ENCODE peak calls at places on chromosomes 12 and 14, in eight cellular contexts. Y, M, Z, W, U, T, B and S are unnamed samples.
A peak's percentile ranks its signal among the peaks of the same experiment; 100 is the strongest.

GRCh38 chr12:89706551-89707348 is 1.9 kb downstream of the ATP2B1 start:
- DNase-seq in Y (peak; percentile 45), M (no peak), Z (peak; percentile 30), W (peak; percentile 52), U (no peak), T (no peak), B (peak; percentile 61), S (no peak)

GRCh38 chr14:99393059-99393655 is 87.5 kb downstream of the SETD3 start:
- DNase-seq in Y (peak; percentile 36), M (no peak), Z (peak; percentile 54), W (peak; percentile 64), U (peak; percentile 62), T (no peak), B (peak; percentile 75), S (peak; percentile 61)

GRCh38 chr14:75229923-75230792 is 48.5 kb upstream of the FOS start:
- DNase-seq in Y (no peak), M (peak; percentile 39), Z (peak; percentile 75), W (peak; percentile 74), U (peak; percentile 66), T (no peak), B (peak; percentile 67), S (peak; percentile 48)

GRCh38 chr12:24881227-24881626 is 67.7 kb downstream of the BCAT1 start:
- DNase-seq in Y (no peak), M (no peak), Z (no peak), W (no peak), U (no peak), T (no peak), B (no peak), S (no peak)

GRCh38 chr14:91363776-91364523 is 53.7 kb downstream of the CCDC88C start:
- DNase-seq in Y (no peak), M (no peak), Z (peak; percentile 89), W (no peak), U (no peak), T (no peak), B (no peak), S (peak; percentile 68)

GRCh38 chr12:14211829-14212455 is 153.5 kb upstream of the ATF7IP start:
- DNase-seq in Y (no peak), M (no peak), Z (no peak), W (no peak), U (no peak), T (no peak), B (no peak), S (no peak)

GRCh38 chr14:88515499-88516221 is 39.1 kb downstream of the PTPN21 start:
- DNase-seq in Y (no peak), M (no peak), Z (no peak), W (no peak), U (no peak), T (no peak), B (no peak), S (no peak)

GRCh38 chr12:62724947-62725447 is 210.0 kb downstream of the PPM1H start:
- DNase-seq in Y (peak; percentile 92), M (no peak), Z (no peak), W (peak; percentile 98), U (peak; percentile 96), T (no peak), B (no peak), S (no peak)

GRCh38 chr14:95282354-95282985 is 37.2 kb downstream of the CLMN start:
- DNase-seq in Y (no peak), M (no peak), Z (no peak), W (no peak), U (no peak), T (no peak), B (no peak), S (no peak)

GRCh38 chr12:90832427-90832826 is 122.5 kb downstream of the CCER1 start:
- DNase-seq in Y (no peak), M (no peak), Z (no peak), W (no peak), U (no peak), T (no peak), B (no peak), S (no peak)

GRCh38 chr12:116015525-116015924 is 262.0 kb downstream of the MED13L start:
- DNase-seq in Y (peak; percentile 82), M (no peak), Z (peak; percentile 48), W (peak; percentile 74), U (peak; percentile 85), T (no peak), B (no peak), S (peak; percentile 22)
- TF ChIP-seq CTCF in Y (peak; percentile 72), M (peak; percentile 35), Z (peak; percentile 38), W (peak; percentile 87), U (peak; percentile 74), T (peak; percentile 78), B (peak; percentile 62), S (no peak)

GRCh38 chr12:109762673-109763191 is 49.1 kb downstream of the FAM222A start:
- DNase-seq in Y (no peak), M (no peak), Z (no peak), W (no peak), U (no peak), T (no peak), B (peak; percentile 43), S (no peak)

GRCh38 chr12:109764776-109765492 is 51.3 kb downstream of the FAM222A start:
- DNase-seq in Y (no peak), M (no peak), Z (no peak), W (no peak), U (no peak), T (no peak), B (peak; percentile 41), S (no peak)

GRCh38 chr12:109765493-109765810 is 51.8 kb downstream of the FAM222A start:
- DNase-seq in Y (no peak), M (no peak), Z (no peak), W (no peak), U (no peak), T (no peak), B (peak; percentile 38), S (no peak)

GRCh38 chr12:109763201-109763841 is 49.7 kb downstream of the FAM222A start:
- DNase-seq in Y (peak; percentile 47), M (no peak), Z (peak; percentile 35), W (peak; percentile 88), U (peak; percentile 37), T (no peak), B (peak; percentile 19), S (no peak)

DNA sequence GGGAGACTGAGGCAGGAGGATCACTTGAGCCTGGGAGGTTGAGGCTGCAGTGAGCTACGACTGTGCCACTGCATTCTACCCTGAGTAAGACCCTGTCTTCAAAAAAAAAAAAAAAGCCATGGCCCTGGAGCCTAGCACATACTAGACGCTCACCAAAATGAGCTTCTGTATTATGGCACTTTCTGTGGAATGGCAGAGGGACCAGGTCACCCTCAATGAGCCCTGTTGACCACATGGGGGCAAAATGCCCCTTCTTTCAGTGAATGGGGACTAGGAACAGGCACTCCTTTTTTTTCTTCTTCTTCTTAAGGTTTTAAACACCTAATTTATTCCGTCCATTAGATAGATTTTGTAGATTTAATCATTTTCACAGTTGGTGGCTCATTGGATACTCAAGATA is 50.5 kb downstream of the FAM222A start:
- DNase-seq in Y (no peak), M (no peak), Z (no peak), W (no peak), U (no peak), T (no peak), B (no peak), S (no peak)
- TF ChIP-seq CTCF in Y (no peak), M (no peak), Z (no peak), W (peak; percentile 25), U (no peak), T (peak; percentile 19), B (no peak), S (no peak)

GRCh38 chr12:81797100-81797499 is 38.0 kb upstream of the PPFIA2 start:
- DNase-seq in Y (peak; percentile 14), M (no peak), Z (peak; percentile 8), W (peak; percentile 36), U (peak; percentile 52), T (no peak), B (no peak), S (no peak)
- TF ChIP-seq CTCF in Y (peak; percentile 49), M (no peak), Z (peak; percentile 26), W (peak; percentile 58), U (peak; percentile 62), T (peak; percentile 17), B (peak; percentile 37), S (no peak)

GRCh38 chr12:7108928-7109920 is at the start of gene C1RL:
- DNase-seq in Y (peak; percentile 95), M (peak; percentile 71), Z (peak; percentile 85), W (peak; percentile 81), U (peak; percentile 97), T (peak; percentile 80), B (peak; percentile 94), S (peak; percentile 64)
- TF ChIP-seq CTCF in Y (peak; percentile 96), M (peak; percentile 90), Z (peak; percentile 95), W (peak; percentile 83), U (peak; percentile 99), T (peak; percentile 93), B (peak; percentile 99), S (peak; percentile 95)

DNA sequence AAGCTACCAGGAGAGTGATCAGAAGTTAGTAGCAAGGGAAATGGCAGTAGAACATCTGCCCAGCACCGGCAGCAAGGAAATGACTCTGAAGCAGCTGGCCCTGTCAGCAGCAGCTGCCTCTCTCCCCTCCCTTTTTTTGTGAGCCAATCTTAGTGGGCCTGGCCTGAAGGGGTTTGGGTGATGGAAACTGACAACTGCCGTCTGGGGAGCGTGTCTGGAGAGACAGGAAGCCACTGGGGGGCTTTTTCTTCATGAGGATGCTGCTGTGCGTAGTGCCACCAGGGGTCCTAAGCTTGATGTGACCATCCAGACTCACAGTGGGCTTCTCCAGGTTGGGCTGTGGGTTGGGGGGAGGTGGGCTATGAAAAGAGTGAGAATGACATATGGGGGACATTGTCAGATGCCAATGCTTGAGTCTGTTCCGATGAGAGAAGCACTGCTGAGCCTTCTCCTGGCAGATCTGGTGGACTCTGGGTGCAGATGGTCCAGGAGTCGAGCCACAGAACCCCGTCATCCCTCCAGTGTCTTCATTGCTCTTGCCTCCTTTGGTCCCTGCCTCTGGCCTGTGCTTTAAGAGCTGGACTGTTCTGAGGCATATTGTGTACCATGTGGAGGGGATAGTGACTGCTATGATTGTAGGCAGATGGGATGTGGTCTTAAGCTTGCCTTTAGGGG is 87.6 kb upstream of the HIF1A start:
- DNase-seq in Y (no peak), M (no peak), Z (peak; percentile 16), W (no peak), U (no peak), T (no peak), B (no peak), S (no peak)
- TF ChIP-seq CTCF in Y (no peak), M (no peak), Z (peak; percentile 4), W (no peak), U (peak; percentile 22), T (no peak), B (no peak), S (no peak)

GRCh38 chr12:67069451-67070306 is 199.5 kb upstream of the CAND1 start:
- DNase-seq in Y (no peak), M (no peak), Z (peak; percentile 48), W (peak; percentile 50), U (no peak), T (no peak), B (peak; percentile 76), S (peak; percentile 57)
- TF ChIP-seq CTCF in Y (no peak), M (no peak), Z (peak; percentile 3), W (no peak), U (no peak), T (no peak), B (no peak), S (no peak)

DNA sequence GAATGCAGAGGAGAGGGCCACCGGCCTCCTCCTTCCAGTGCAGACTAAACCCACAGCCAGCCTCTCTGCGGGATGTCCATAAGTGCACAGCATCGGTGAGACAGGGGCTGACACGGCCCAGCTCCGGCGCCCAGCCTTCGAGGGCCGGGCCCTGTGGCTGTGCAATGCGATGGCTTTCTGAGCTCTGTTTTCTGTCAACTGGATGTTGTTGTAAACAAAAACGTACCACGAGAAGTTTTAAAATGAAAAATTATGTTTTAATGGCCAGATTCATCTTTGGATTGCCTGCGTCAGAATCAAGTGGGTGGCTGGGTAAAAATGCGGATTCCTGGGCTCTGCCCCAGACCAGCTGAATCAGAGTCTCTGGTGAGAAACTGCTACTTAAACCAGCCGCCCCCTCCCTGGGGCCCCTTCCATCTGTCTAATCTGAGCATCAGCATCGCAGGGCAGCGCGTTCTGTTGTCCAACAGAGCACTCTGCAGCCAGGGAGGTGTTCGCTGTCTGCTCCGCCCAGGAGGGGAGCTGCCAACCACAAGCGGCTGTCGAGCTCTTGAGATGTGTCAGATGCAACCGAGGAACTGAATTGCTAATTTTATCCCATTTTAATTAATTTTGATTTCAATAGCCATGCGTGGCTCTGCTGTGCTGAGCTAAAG is 133.4 kb downstream of the RFLNA start:
- DNase-seq in Y (peak; percentile 82), M (no peak), Z (no peak), W (no peak), U (peak; percentile 83), T (peak; percentile 93), B (no peak), S (no peak)
- TF ChIP-seq CTCF in Y (no peak), M (no peak), Z (no peak), W (no peak), U (peak; percentile 10), T (no peak), B (no peak), S (no peak)